ENCODE peak calls at places on chromosome 10, in five cellular contexts. C, Y, H, D and W are unnamed samples.

GRCh38 chr10:63681965-63682704 is 160.9 kb downstream of the REEP3 start:
- DNase-seq in H (peak; percentile 99), Y (no peak), C (no peak), D (peak; percentile 100), W (peak; percentile 97)

GRCh38 chr10:124663766-124664360 is 80.3 kb downstream of the FAM53B start:
- DNase-seq in H (no peak), D (no peak), C (no peak), Y (no peak), W (no peak)

GRCh38 chr10:11424456-11425287 is 186.8 kb downstream of the USP6NL start:
- DNase-seq in C (peak; percentile 41), Y (peak; percentile 28), D (peak; percentile 11), H (peak; percentile 17), W (no peak)

GRCh38 chr10:3898821-3899220 is 113.8 kb upstream of the KLF6 start:
- DNase-seq in H (no peak), Y (no peak), C (peak; percentile 34), D (no peak), W (no peak)

GRCh38 chr10:124403548-124403947 is 15.2 kb downstream of the OAT start:
- DNase-seq in D (peak; percentile 45), H (peak; percentile 47), C (peak; percentile 89), Y (no peak), W (peak; percentile 36)

GRCh38 chr10:122515022-122515424 is 45.5 kb upstream of the DMBT1 start:
- DNase-seq in Y (no peak), C (no peak), D (peak; percentile 76), H (no peak), W (no peak)

GRCh38 chr10:107165007-107165406 is 501 bp upstream of the SORCS1 start:
- DNase-seq in H (no peak), C (no peak), Y (no peak), D (no peak), W (no peak)

GRCh38 chr10:80538481-80539185 is 931 bp downstream of the SH2D4B start:
- DNase-seq in H (no peak), D (no peak), C (no peak), Y (no peak), W (no peak)

GRCh38 chr10:118369806-118370205 is 27.7 kb upstream of the FAM204A start:
- DNase-seq in Y (no peak), C (no peak), D (no peak), H (no peak), W (no peak)

GRCh38 chr10:71694567-71694968 is 25.0 kb downstream of the C10orf105 start:
- DNase-seq in H (no peak), Y (no peak), D (no peak), C (no peak), W (no peak)

GRCh38 chr10:77163670-77164348 is 473.8 kb downstream of the KCNMA1 start:
- DNase-seq in H (peak; percentile 89), C (peak; percentile 43), Y (peak; percentile 57), D (peak; percentile 95), W (peak; percentile 90)

GRCh38 chr10:110641256-110641655 is 2.9 kb upstream of the RBM20 start:
- DNase-seq in D (no peak), Y (peak; percentile 41), H (no peak), C (peak; percentile 42), W (no peak)

GRCh38 chr10:71204746-71205145 is 7.6 kb upstream of the UNC5B start:
- DNase-seq in Y (no peak), H (no peak), C (no peak), D (no peak), W (no peak)

GRCh38 chr10:131997366-131998049 is 15.8 kb upstream of the BNIP3 start:
- DNase-seq in Y (peak; percentile 84), H (peak; percentile 33), D (peak; percentile 76), C (no peak), W (peak; percentile 33)

GRCh38 chr10:80165173-80165572 is 32.6 kb downstream of the PLAC9 start:
- DNase-seq in C (no peak), D (no peak), Y (no peak), H (no peak), W (no peak)